ENCODE peak calls at places on chromosomes 7 and 10, in four cellular contexts. Q is NCI-H774; P is foreskin keratinocyte; D is activated T-helper 1 cell treated with anti-CD3 and anti-CD28 coated beads, Interleukin-12 subunit alpha, Interleukin-12 subunit beta, Interleukin-2, Interleukin-4 antibody, amounts not matched to agents 30 ng/mL and 10 ng/mL and 1 ng/mL, durations not matched to agents 14 hours and 24 hours and 36 hours. X is an unnamed sample.

GRCh38 chr10:3749597-3750351 is 35.2 kb downstream of the KLF6 start:
- DNase-seq in Q (no peak), P (peak), D (no peak), X (no peak)

GRCh38 chr10:11146402-11147171 is 128.9 kb downstream of the CELF2 start:
- DNase-seq in D (no peak), Q (no peak), P (no peak), X (no peak)

GRCh38 chr10:71397340-71398212 is 856 bp downstream of the CDH23 start:
- DNase-seq in P (no peak), D (no peak), Q (no peak), X (no peak)

GRCh38 chr7:139451638-139452037 is 31.8 kb downstream of the KLRG2 start:
- DNase-seq in Q (no peak), P (no peak), D (no peak), X (no peak)

GRCh38 chr10:70890917-70891431 is 2.6 kb upstream of the PCBD1 start:
- DNase-seq in P (no peak), Q (no peak), D (no peak), X (no peak)

GRCh38 chr10:86655596-86655995 is 1.2 kb downstream of the OPN4 start:
- DNase-seq in D (no peak), P (no peak), Q (no peak), X (no peak)

GRCh38 chr10:32348297-32349198 is 1.6 kb upstream of the EPC1 start:
- DNase-seq in Q (no peak), D (no peak), P (no peak), X (no peak)

GRCh38 chr10:18005781-18006456 is 54.2 kb downstream of the SLC39A12 start:
- DNase-seq in P (no peak), Q (no peak), D (no peak), X (no peak)

GRCh38 chr10:21523557-21524008 is 1.9 kb downstream of the SKIDA1 start:
- DNase-seq in Q (peak), P (no peak), D (no peak), X (no peak)

GRCh38 chr7:27329917-27330316 is 87.3 kb downstream of the EVX1 start:
- DNase-seq in Q (no peak), P (no peak), D (no peak), X (no peak)

GRCh38 chr10:34809796-34810195 is 5.3 kb downstream of the PARD3 start:
- DNase-seq in Q (no peak), D (no peak), P (no peak), X (no peak)

GRCh38 chr10:120403109-120403508 is 53.9 kb upstream of the PLPP4 start:
- DNase-seq in Q (no peak), D (no peak), P (no peak), X (no peak)

GRCh38 chr7:97480700-97481410 is 251.0 kb upstream of the TAC1 start:
- DNase-seq in D (no peak), Q (no peak), P (no peak), X (no peak)

GRCh38 chr7:158824028-158824427 is 5.3 kb downstream of the ESYT2 start:
- DNase-seq in Q (no peak), P (no peak), D (peak), X (peak)

GRCh38 chr10:110141185-110141584 is 66.2 kb upstream of the MXI1 start:
- DNase-seq in P (peak), D (no peak), Q (no peak), X (no peak)

GRCh38 chr10:132387723-132388210 is 9.2 kb upstream of the PWWP2B start:
- DNase-seq in D (peak), P (no peak), Q (no peak), X (peak)

GRCh38 chr10:119306964-119307363 is 99.6 kb downstream of the GRK5 start:
- DNase-seq in Q (no peak), P (peak), D (no peak), X (no peak)

GRCh38 chr7:122602800-122603199 is 96.1 kb downstream of the RNF133 start:
- DNase-seq in P (no peak), D (no peak), Q (no peak), X (no peak)

GRCh38 chr7:148828965-148829364 is 55.1 kb downstream of the EZH2 start:
- DNase-seq in Q (no peak), P (no peak), D (no peak), X (no peak)